ENCODE peak calls at places on chromosomes 5 and 9, in four cellular contexts. K is kidney epithelial cell, V is astrocyte of the spinal cord, S is GM12865. T is an unnamed sample.

GRCh38 chr5:21152611-21153010 is 1164.6 kb upstream of the CDH18 start:
- DNase-seq in K (peak; percentile 86), V (peak; percentile 88), S (no peak), T (no peak)

GRCh38 chr9:17987174-17987573 is 408.3 kb downstream of the SH3GL2 start:
- DNase-seq in V (no peak), S (no peak), K (no peak), T (no peak)

GRCh38 chr5:44868541-44868940 is 59.8 kb downstream of the MRPS30 start:
- DNase-seq in V (no peak), K (peak; percentile 5), S (no peak), T (no peak)

GRCh38 chr9:123710299-123710698 is 219.6 kb downstream of the DENND1A start:
- DNase-seq in K (peak; percentile 77), V (peak; percentile 82), S (peak; percentile 21), T (no peak)

GRCh38 chr5:180548563-180548962 is 42.7 kb downstream of the SCGB3A1 start:
- DNase-seq in S (no peak), K (no peak), V (no peak), T (no peak)

GRCh38 chr9:93818795-93819472 is 136.2 kb downstream of the BARX1 start:
- DNase-seq in K (no peak), V (no peak), S (no peak), T (peak; percentile 4)

GRCh38 chr5:61496406-61497307 is 164.6 kb downstream of the ZSWIM6 start:
- DNase-seq in K (no peak), S (no peak), V (no peak), T (no peak)

GRCh38 chr5:147773587-147773986 is 8.9 kb downstream of the JAKMIP2 start:
- DNase-seq in K (no peak), S (no peak), V (no peak), T (no peak)

GRCh38 chr9:2039294-2040180 is 24.4 kb downstream of the SMARCA2 start:
- DNase-seq in S (no peak), K (peak; percentile 67), V (no peak), T (no peak)

GRCh38 chr9:10274983-10275382 is 337.8 kb downstream of the PTPRD start:
- DNase-seq in S (no peak), K (no peak), V (peak; percentile 26), T (no peak)
- TF ChIP-seq CTCF in S (no peak), K (peak; percentile 23), V (peak; percentile 29), T (no peak)

GRCh38 chr9:35842020-35842745 is 13.2 kb downstream of the TMEM8B start:
- DNase-seq in S (peak; percentile 65), K (no peak), V (no peak), T (no peak)

GRCh38 chr9:35842795-35843194 is 13.8 kb downstream of the TMEM8B start:
- DNase-seq in S (peak; percentile 89), K (no peak), V (no peak), T (peak; percentile 79)

GRCh38 chr9:35844628-35845301 is 15.7 kb downstream of the TMEM8B start:
- DNase-seq in S (peak; percentile 71), K (peak; percentile 49), V (peak; percentile 89), T (no peak)

GRCh38 chr9:35839926-35840325 is 10.9 kb downstream of the TMEM8B start:
- DNase-seq in V (no peak), K (no peak), S (no peak), T (no peak)

DNA sequence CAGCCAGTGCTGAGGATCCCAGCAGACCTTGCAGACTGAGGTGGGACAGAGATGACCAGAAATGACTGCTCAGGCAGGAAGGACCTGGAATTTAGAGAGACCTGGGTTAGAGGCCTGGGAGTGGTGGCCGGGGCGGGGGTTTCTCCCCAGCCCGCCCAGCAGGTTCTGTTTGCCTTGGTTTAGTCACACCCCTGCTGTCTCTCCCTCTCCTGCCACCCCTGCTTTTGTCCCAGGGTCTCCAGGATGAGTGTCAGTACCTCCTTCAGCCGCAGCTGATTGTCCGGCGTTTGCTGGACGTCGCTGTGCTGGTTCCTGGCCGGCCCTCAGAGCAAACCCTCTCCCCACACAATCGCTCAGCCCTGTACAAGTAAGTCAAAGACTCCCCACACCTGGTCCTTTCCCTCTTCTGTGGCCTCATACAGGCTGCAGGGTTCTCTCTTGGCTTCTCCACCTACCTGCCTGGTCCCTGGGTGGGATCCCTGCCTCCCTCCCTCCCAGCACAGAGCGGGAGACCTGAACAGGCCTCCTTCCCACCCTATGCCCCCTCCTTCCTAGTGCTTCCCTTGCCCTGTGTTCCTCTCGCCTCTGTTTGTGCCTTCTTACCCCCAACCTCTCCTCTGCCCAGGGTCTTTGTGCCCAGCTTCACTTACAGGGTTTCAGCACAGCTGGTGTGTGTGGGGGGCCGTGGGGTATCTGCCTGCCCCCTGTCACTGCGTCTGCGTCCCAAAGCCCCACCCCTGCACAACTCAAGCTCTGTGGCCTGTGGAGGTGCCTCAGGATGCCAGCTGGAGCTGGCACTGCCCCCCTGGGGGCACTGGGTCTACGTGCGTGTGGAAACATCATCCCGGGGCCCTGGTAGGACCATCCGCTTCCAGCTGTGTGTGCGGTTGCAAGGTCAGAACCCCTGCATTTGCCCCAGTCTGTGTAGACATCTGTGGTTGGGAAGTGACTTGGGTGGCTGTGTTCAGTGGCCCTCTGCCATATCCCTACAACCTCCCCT is 12.2 kb downstream of the TMEM8B start:
- DNase-seq in K (no peak), V (no peak), S (no peak), T (no peak)
- TF ChIP-seq CTCF in K (no peak), V (no peak), S (no peak), T (no peak)

GRCh38 chr5:159018855-159019254 is 80.9 kb downstream of the EBF1 start:
- DNase-seq in K (no peak), S (no peak), V (no peak), T (no peak)

GRCh38 chr5:159017787-159018186 is 81.9 kb downstream of the EBF1 start:
- DNase-seq in V (peak; percentile 89), K (no peak), S (no peak), T (no peak)

GRCh38 chr5:159022178-159022556 is 77.5 kb downstream of the EBF1 start:
- DNase-seq in V (peak; percentile 73), K (no peak), S (no peak), T (no peak)

GRCh38 chr5:159026781-159027180 is 72.9 kb downstream of the EBF1 start:
- DNase-seq in S (no peak), K (no peak), V (no peak), T (no peak)

GRCh38 chr5:159021360-159022177 is 78.1 kb downstream of the EBF1 start:
- DNase-seq in S (no peak), K (no peak), V (no peak), T (no peak)
- TF ChIP-seq CTCF in S (no peak), K (no peak), V (no peak), T (no peak)

GRCh38 chr9:84969736-84970135 is 300.2 kb downstream of the NTRK2 start:
- DNase-seq in K (no peak), V (no peak), S (no peak), T (no peak)

GRCh38 chr9:84970432-84970831 is 300.9 kb downstream of the NTRK2 start:
- DNase-seq in S (no peak), K (no peak), V (peak; percentile 32), T (no peak)

GRCh38 chr9:84969084-84969483 is 299.6 kb downstream of the NTRK2 start:
- DNase-seq in S (no peak), V (peak; percentile 25), K (no peak), T (no peak)

GRCh38 chr9:84966876-84967830 is 297.6 kb downstream of the NTRK2 start:
- DNase-seq in S (peak; percentile 23), V (no peak), K (no peak), T (no peak)
- TF ChIP-seq CTCF in S (peak; percentile 24), V (peak; percentile 9), K (peak; percentile 19), T (peak; percentile 15)

DNA sequence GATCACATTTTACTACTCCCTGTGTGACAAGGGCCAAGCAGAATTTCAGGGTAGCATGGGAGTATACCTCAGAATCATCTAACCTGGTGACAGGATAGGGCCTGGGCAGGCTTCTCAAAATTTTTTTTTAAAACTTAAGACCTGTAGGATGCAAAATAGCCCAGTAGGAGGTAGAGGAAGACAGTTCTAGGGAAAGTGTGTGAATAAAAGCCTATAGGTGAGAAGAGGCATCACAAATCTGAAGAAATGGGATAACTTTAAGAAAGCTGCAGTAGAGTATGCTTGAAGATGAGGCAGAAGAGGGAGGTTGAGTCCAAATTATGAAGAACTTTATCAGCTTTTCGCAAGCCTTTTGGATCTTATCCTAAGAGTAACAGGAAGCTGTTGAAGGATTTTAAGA is 32.3 kb downstream of the CNTRL start:
- DNase-seq in S (no peak), V (no peak), K (no peak), T (no peak)
- TF ChIP-seq CTCF in S (no peak), V (no peak), K (no peak), T (no peak)

GRCh38 chr9:87771251-87772006 is 45.5 kb downstream of the CTSL start:
- DNase-seq in K (no peak), V (no peak), S (no peak), T (no peak)
- TF ChIP-seq CTCF in K (no peak), V (no peak), S (no peak), T (no peak)